ENCODE peak calls at places on chromosomes 5 and 9, in four cellular contexts. One of them, this sample, is unnamed.

GRCh38 chr9:36282275-36282674 is 24.0 kb upstream of the GNE start:
- DNase-seq in stimulated activated CD8-positive, alpha-beta memory T cell treated with anti-CD3 and anti-CD28 coated beads, Interleukin-4, amount 100 ng/mL, for 1 hour: no peak
- DNase-seq in OCI-LY7: no peak
- DNase-seq in activated effector memory CD4-positive, alpha-beta T cell treated with Interleukin-2 at 50 U/mL for 16 hours: no peak
- DNase-seq in this sample: no peak

GRCh38 chr5:96507128-96507527 is 74.1 kb upstream of the PCSK1 start:
- DNase-seq in stimulated activated CD8-positive, alpha-beta memory T cell treated with anti-CD3 and anti-CD28 coated beads, Interleukin-4, amount 100 ng/mL, for 1 hour: no peak
- DNase-seq in OCI-LY7: no peak
- DNase-seq in activated effector memory CD4-positive, alpha-beta T cell treated with Interleukin-2 at 50 U/mL for 16 hours: no peak
- DNase-seq in this sample: no peak

GRCh38 chr5:104088876-104089778 is 526.5 kb upstream of the NUDT12 start:
- DNase-seq in stimulated activated CD8-positive, alpha-beta memory T cell treated with anti-CD3 and anti-CD28 coated beads, Interleukin-4, amount 100 ng/mL, for 1 hour: no peak
- DNase-seq in OCI-LY7: no peak
- DNase-seq in activated effector memory CD4-positive, alpha-beta T cell treated with Interleukin-2 at 50 U/mL for 16 hours: no peak
- DNase-seq in this sample: no peak

GRCh38 chr5:68435611-68436010 is 220.1 kb downstream of the PIK3R1 start:
- DNase-seq in stimulated activated CD8-positive, alpha-beta memory T cell treated with anti-CD3 and anti-CD28 coated beads, Interleukin-4, amount 100 ng/mL, for 1 hour: no peak
- DNase-seq in OCI-LY7: peak; percentile 6
- DNase-seq in activated effector memory CD4-positive, alpha-beta T cell treated with Interleukin-2 at 50 U/mL for 16 hours: no peak
- DNase-seq in this sample: peak; percentile 45

GRCh38 chr9:63859475-63860215 is 1425.4 kb downstream of the FOXD4L5 start:
- DNase-seq in stimulated activated CD8-positive, alpha-beta memory T cell treated with anti-CD3 and anti-CD28 coated beads, Interleukin-4, amount 100 ng/mL, for 1 hour: no peak
- DNase-seq in OCI-LY7: no peak
- DNase-seq in activated effector memory CD4-positive, alpha-beta T cell treated with Interleukin-2 at 50 U/mL for 16 hours: peak; percentile 10
- DNase-seq in this sample: peak; percentile 2

GRCh38 chr5:35773936-35774335 is 82.8 kb upstream of the IL7R start:
- DNase-seq in stimulated activated CD8-positive, alpha-beta memory T cell treated with anti-CD3 and anti-CD28 coated beads, Interleukin-4, amount 100 ng/mL, for 1 hour: no peak
- DNase-seq in OCI-LY7: no peak
- DNase-seq in activated effector memory CD4-positive, alpha-beta T cell treated with Interleukin-2 at 50 U/mL for 16 hours: no peak
- DNase-seq in this sample: no peak

GRCh38 chr9:28001096-28001495 is 427.8 kb upstream of the C9orf72 start:
- DNase-seq in stimulated activated CD8-positive, alpha-beta memory T cell treated with anti-CD3 and anti-CD28 coated beads, Interleukin-4, amount 100 ng/mL, for 1 hour: no peak
- DNase-seq in OCI-LY7: no peak
- DNase-seq in activated effector memory CD4-positive, alpha-beta T cell treated with Interleukin-2 at 50 U/mL for 16 hours: no peak
- DNase-seq in this sample: no peak

GRCh38 chr5:142549834-142550233 is 136.1 kb downstream of the FGF1 start:
- DNase-seq in stimulated activated CD8-positive, alpha-beta memory T cell treated with anti-CD3 and anti-CD28 coated beads, Interleukin-4, amount 100 ng/mL, for 1 hour: no peak
- DNase-seq in OCI-LY7: no peak
- DNase-seq in activated effector memory CD4-positive, alpha-beta T cell treated with Interleukin-2 at 50 U/mL for 16 hours: no peak
- DNase-seq in this sample: no peak

GRCh38 chr5:2840372-2840915 is 89.0 kb upstream of the IRX2 start:
- DNase-seq in stimulated activated CD8-positive, alpha-beta memory T cell treated with anti-CD3 and anti-CD28 coated beads, Interleukin-4, amount 100 ng/mL, for 1 hour: no peak
- DNase-seq in OCI-LY7: no peak
- DNase-seq in activated effector memory CD4-positive, alpha-beta T cell treated with Interleukin-2 at 50 U/mL for 16 hours: no peak
- DNase-seq in this sample: no peak

GRCh38 chr5:78215972-78216371 is 78.5 kb downstream of the AP3B1 start:
- DNase-seq in stimulated activated CD8-positive, alpha-beta memory T cell treated with anti-CD3 and anti-CD28 coated beads, Interleukin-4, amount 100 ng/mL, for 1 hour: no peak
- DNase-seq in OCI-LY7: no peak
- DNase-seq in activated effector memory CD4-positive, alpha-beta T cell treated with Interleukin-2 at 50 U/mL for 16 hours: no peak
- DNase-seq in this sample: no peak

GRCh38 chr9:88076286-88077070 is 61.8 kb downstream of the SPATA31C2 start:
- DNase-seq in stimulated activated CD8-positive, alpha-beta memory T cell treated with anti-CD3 and anti-CD28 coated beads, Interleukin-4, amount 100 ng/mL, for 1 hour: no peak
- DNase-seq in OCI-LY7: no peak
- DNase-seq in activated effector memory CD4-positive, alpha-beta T cell treated with Interleukin-2 at 50 U/mL for 16 hours: peak; percentile 8
- DNase-seq in this sample: peak; percentile 11

GRCh38 chr5:43588842-43589241 is 14.1 kb upstream of the NNT start:
- DNase-seq in stimulated activated CD8-positive, alpha-beta memory T cell treated with anti-CD3 and anti-CD28 coated beads, Interleukin-4, amount 100 ng/mL, for 1 hour: no peak
- DNase-seq in OCI-LY7: no peak
- DNase-seq in activated effector memory CD4-positive, alpha-beta T cell treated with Interleukin-2 at 50 U/mL for 16 hours: no peak
- DNase-seq in this sample: no peak

GRCh38 chr9:131848570-131849160 is 108.8 kb upstream of the RAPGEF1 start:
- DNase-seq in stimulated activated CD8-positive, alpha-beta memory T cell treated with anti-CD3 and anti-CD28 coated beads, Interleukin-4, amount 100 ng/mL, for 1 hour: no peak
- DNase-seq in OCI-LY7: no peak
- DNase-seq in activated effector memory CD4-positive, alpha-beta T cell treated with Interleukin-2 at 50 U/mL for 16 hours: no peak
- DNase-seq in this sample: no peak

GRCh38 chr9:91360551-91361293 is 996 bp downstream of the AUH start:
- DNase-seq in stimulated activated CD8-positive, alpha-beta memory T cell treated with anti-CD3 and anti-CD28 coated beads, Interleukin-4, amount 100 ng/mL, for 1 hour: no peak
- DNase-seq in OCI-LY7: peak; percentile 27
- DNase-seq in activated effector memory CD4-positive, alpha-beta T cell treated with Interleukin-2 at 50 U/mL for 16 hours: no peak
- DNase-seq in this sample: no peak

GRCh38 chr5:12951846-12952245 is 992.6 kb downstream of the DNAH5 start:
- DNase-seq in stimulated activated CD8-positive, alpha-beta memory T cell treated with anti-CD3 and anti-CD28 coated beads, Interleukin-4, amount 100 ng/mL, for 1 hour: no peak
- DNase-seq in OCI-LY7: no peak
- DNase-seq in activated effector memory CD4-positive, alpha-beta T cell treated with Interleukin-2 at 50 U/mL for 16 hours: no peak
- DNase-seq in this sample: no peak

GRCh38 chr5:159906957-159907356 is 9.3 kb upstream of the ADRA1B start:
- DNase-seq in stimulated activated CD8-positive, alpha-beta memory T cell treated with anti-CD3 and anti-CD28 coated beads, Interleukin-4, amount 100 ng/mL, for 1 hour: no peak
- DNase-seq in OCI-LY7: no peak
- DNase-seq in activated effector memory CD4-positive, alpha-beta T cell treated with Interleukin-2 at 50 U/mL for 16 hours: no peak
- DNase-seq in this sample: no peak

GRCh38 chr5:135207866-135208265 is 173.8 kb upstream of the PITX1 start:
- DNase-seq in stimulated activated CD8-positive, alpha-beta memory T cell treated with anti-CD3 and anti-CD28 coated beads, Interleukin-4, amount 100 ng/mL, for 1 hour: no peak
- DNase-seq in OCI-LY7: no peak
- DNase-seq in activated effector memory CD4-positive, alpha-beta T cell treated with Interleukin-2 at 50 U/mL for 16 hours: no peak
- DNase-seq in this sample: no peak

GRCh38 chr5:25028994-25029393 is 384.2 kb upstream of the CDH10 start:
- DNase-seq in stimulated activated CD8-positive, alpha-beta memory T cell treated with anti-CD3 and anti-CD28 coated beads, Interleukin-4, amount 100 ng/mL, for 1 hour: no peak
- DNase-seq in OCI-LY7: no peak
- DNase-seq in activated effector memory CD4-positive, alpha-beta T cell treated with Interleukin-2 at 50 U/mL for 16 hours: no peak
- DNase-seq in this sample: no peak

GRCh38 chr9:117485176-117485575 is 70.3 kb upstream of the ASTN2 start:
- DNase-seq in stimulated activated CD8-positive, alpha-beta memory T cell treated with anti-CD3 and anti-CD28 coated beads, Interleukin-4, amount 100 ng/mL, for 1 hour: no peak
- DNase-seq in OCI-LY7: no peak
- DNase-seq in activated effector memory CD4-positive, alpha-beta T cell treated with Interleukin-2 at 50 U/mL for 16 hours: no peak
- DNase-seq in this sample: no peak

GRCh38 chr9:78707481-78707977 is 410.6 kb downstream of the PSAT1 start:
- DNase-seq in stimulated activated CD8-positive, alpha-beta memory T cell treated with anti-CD3 and anti-CD28 coated beads, Interleukin-4, amount 100 ng/mL, for 1 hour: no peak
- DNase-seq in OCI-LY7: no peak
- DNase-seq in activated effector memory CD4-positive, alpha-beta T cell treated with Interleukin-2 at 50 U/mL for 16 hours: no peak
- DNase-seq in this sample: peak; percentile 24